ENCODE peak calls at places on chromosomes 12 and 14, in eight cellular contexts. X, B, F, Q, A, U, L and V are unnamed samples. For H3K27me3, the result is how much of the 10 kb centered on the place peaks cover.

GRCh38 chr14:61460853-61461611 is 139.7 kb downstream of the PRKCH start:
- DNase-seq in X (no peak), B (no peak), F (no peak), Q (peak), A (no peak), U (no peak), L (no peak), V (no peak)

GRCh38 chr12:96194901-96195844 is 998 bp downstream of the ELK3 start:
- DNase-seq in X (peak), B (peak), F (peak), Q (peak), A (peak), U (peak), L (peak), V (no peak)

GRCh38 chr14:32038876-32039275 is 38.2 kb upstream of the ARHGAP5 start:
- DNase-seq in X (no peak), B (no peak), F (peak), Q (no peak), A (no peak), U (no peak), L (no peak), V (no peak)

GRCh38 chr12:122840580-122841513 is 5.6 kb downstream of the HIP1R start:
- DNase-seq in X (no peak), B (no peak), F (peak), Q (peak), A (peak), U (no peak), L (no peak), V (no peak)

GRCh38 chr14:94129758-94130414 is 482 bp upstream of the IFI27L2 start:
- DNase-seq in X (no peak), B (no peak), F (peak), Q (peak), A (no peak), U (no peak), L (peak), V (no peak)

GRCh38 chr12:80659512-80660094 is 47.8 kb upstream of the MYF6 start:
- DNase-seq in X (no peak), B (no peak), F (no peak), Q (no peak), A (no peak), U (no peak), L (no peak), V (no peak)

GRCh38 chr14:95361373-95362179 is 41.9 kb upstream of the CLMN start:
- DNase-seq in X (no peak), B (peak), F (no peak), Q (peak), A (peak), U (no peak), L (peak), V (no peak)

GRCh38 chr14:93720076-93720815 is 68.0 kb downstream of the PRIMA1 start:
- DNase-seq in X (no peak), B (no peak), F (no peak), Q (no peak), A (peak), U (no peak), L (no peak), V (no peak)

GRCh38 chr12:55845349-55845748 is 2.6 kb upstream of the MMP19 start:
- DNase-seq in X (no peak), B (no peak), F (no peak), Q (no peak), A (no peak), U (no peak), L (no peak), V (no peak)

GRCh38 chr12:107903377-107904061 is 129.0 kb downstream of the ASCL4 start:
- DNase-seq in X (no peak), B (peak), F (peak), Q (peak), A (peak), U (peak), L (peak), V (no peak)
- H3K4me3 ChIP-seq in X (no peak), B (peak), F (peak), Q (no peak), A (peak), U (peak), L (peak), V (peak)

GRCh38 chr12:102653406-102653805 is 173.0 kb upstream of the IGF1 start:
- DNase-seq in X (no peak), B (no peak), F (no peak), Q (no peak), A (no peak), U (no peak), L (no peak), V (no peak)

GRCh38 chr12:102659200-102659911 is 179.0 kb upstream of the IGF1 start:
- DNase-seq in X (no peak), B (no peak), F (no peak), Q (no peak), A (no peak), U (no peak), L (no peak), V (no peak)
- TF ChIP-seq CTCF in X (no peak), B (no peak), F (no peak), Q (no peak), A (no peak), U (peak), L (no peak), V (peak)

GRCh38 chr12:109618091-109618490 is 44.5 kb downstream of the MVK start:
- DNase-seq in X (no peak), B (no peak), F (no peak), Q (no peak), A (no peak), U (no peak), L (no peak), V (no peak)

GRCh38 chr12:109621864-109622485 is 48.4 kb downstream of the MVK start:
- DNase-seq in X (no peak), B (peak), F (no peak), Q (no peak), A (no peak), U (no peak), L (no peak), V (no peak)

GRCh38 chr12:109621271-109621671 is 47.7 kb downstream of the MVK start:
- DNase-seq in X (no peak), B (no peak), F (no peak), Q (no peak), A (no peak), U (no peak), L (no peak), V (peak)

GRCh38 chr12:109617496-109617895 is 43.9 kb downstream of the MVK start:
- DNase-seq in X (no peak), B (no peak), F (no peak), Q (no peak), A (no peak), U (no peak), L (no peak), V (no peak)

DNA sequence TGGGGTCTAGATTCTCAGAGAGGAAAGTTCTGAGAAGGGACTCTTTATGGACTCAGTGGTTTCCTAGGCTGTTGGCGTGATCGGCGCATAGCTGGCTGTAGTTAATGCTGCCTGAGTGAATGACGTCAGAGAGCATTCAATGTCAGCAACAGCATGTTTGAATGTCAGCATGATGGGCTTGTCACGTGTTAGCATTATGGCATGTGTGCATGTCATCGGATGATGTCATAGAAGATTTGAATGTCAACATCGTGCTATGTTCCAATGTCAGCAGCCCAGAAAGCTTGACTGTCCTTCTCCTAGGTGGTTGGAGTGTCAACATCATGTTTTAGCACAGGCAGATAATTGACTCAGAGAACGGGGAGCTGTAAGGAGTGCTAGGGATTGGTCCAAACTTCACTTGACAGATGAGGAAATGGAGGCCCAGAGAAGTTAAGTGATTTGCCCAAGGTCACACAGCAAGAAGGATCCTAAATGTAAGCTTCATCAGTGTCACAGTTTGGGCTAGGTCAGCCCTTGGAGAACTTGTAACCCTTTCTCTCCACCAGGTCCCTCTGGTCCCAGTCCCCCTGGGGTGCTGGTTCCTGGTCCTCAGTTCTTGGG is 45.5 kb downstream of the MVK start:
- DNase-seq in X (no peak), B (no peak), F (no peak), Q (no peak), A (no peak), U (no peak), L (no peak), V (no peak)
- H3K27me3 ChIP-seq in X (under half), B (under half), F (under half), Q (under half), A (under half), U (under half), L (under half), V (under half)

GRCh38 chr12:3083241-3083921 is 6.2 kb downstream of the TSPAN9 start:
- DNase-seq in X (no peak), B (no peak), F (no peak), Q (no peak), A (no peak), U (no peak), L (no peak), V (no peak)

GRCh38 chr12:3085341-3086125 is 8.4 kb downstream of the TSPAN9 start:
- DNase-seq in X (no peak), B (no peak), F (no peak), Q (no peak), A (peak), U (no peak), L (no peak), V (no peak)

GRCh38 chr12:3081886-3082285 is 4.7 kb downstream of the TSPAN9 start:
- DNase-seq in X (no peak), B (no peak), F (no peak), Q (no peak), A (no peak), U (no peak), L (no peak), V (no peak)

GRCh38 chr12:3084742-3085141 is 7.6 kb downstream of the TSPAN9 start:
- DNase-seq in X (no peak), B (no peak), F (no peak), Q (no peak), A (peak), U (no peak), L (peak), V (no peak)

DNA sequence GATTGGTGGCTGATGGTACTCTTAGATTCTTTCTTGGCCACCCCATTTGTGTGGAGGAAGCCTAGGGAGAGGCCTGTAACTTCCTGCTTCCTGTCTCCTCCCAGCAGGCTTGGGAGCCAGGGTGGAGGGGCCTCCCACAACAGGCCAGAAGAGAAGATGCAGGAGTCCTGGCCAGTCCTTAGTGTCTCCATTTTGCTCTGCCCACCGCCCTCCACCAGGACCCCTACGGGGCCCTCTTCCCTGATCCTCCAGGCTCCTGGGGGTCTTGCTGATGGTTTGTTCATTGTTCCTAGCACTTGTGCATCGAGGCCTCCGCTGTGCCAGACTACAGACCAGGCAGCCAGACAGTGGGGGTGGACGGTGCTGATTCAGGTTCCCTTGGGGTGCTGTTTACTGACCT is 6.8 kb downstream of the TSPAN9 start:
- DNase-seq in X (no peak), B (no peak), F (no peak), Q (no peak), A (peak), U (no peak), L (peak), V (no peak)
- H3K4me3 ChIP-seq in X (no peak), B (no peak), F (no peak), Q (no peak), A (no peak), U (no peak), L (no peak), V (no peak)

GRCh38 chr14:103385994-103386491 is 828 bp downstream of the MARK3 start:
- DNase-seq in X (peak), B (no peak), F (peak), Q (peak), A (peak), U (no peak), L (peak), V (no peak)

GRCh38 chr14:103386632-103387329 is 1.6 kb downstream of the MARK3 start:
- DNase-seq in X (no peak), B (no peak), F (peak), Q (no peak), A (no peak), U (no peak), L (no peak), V (no peak)

GRCh38 chr14:103382375-103382774 is 2.8 kb upstream of the MARK3 start:
- DNase-seq in X (no peak), B (no peak), F (peak), Q (no peak), A (no peak), U (no peak), L (no peak), V (no peak)

GRCh38 chr14:103384450-103385152 is 614 bp upstream of the MARK3 start:
- DNase-seq in X (no peak), B (no peak), F (no peak), Q (no peak), A (no peak), U (no peak), L (no peak), V (no peak)

DNA sequence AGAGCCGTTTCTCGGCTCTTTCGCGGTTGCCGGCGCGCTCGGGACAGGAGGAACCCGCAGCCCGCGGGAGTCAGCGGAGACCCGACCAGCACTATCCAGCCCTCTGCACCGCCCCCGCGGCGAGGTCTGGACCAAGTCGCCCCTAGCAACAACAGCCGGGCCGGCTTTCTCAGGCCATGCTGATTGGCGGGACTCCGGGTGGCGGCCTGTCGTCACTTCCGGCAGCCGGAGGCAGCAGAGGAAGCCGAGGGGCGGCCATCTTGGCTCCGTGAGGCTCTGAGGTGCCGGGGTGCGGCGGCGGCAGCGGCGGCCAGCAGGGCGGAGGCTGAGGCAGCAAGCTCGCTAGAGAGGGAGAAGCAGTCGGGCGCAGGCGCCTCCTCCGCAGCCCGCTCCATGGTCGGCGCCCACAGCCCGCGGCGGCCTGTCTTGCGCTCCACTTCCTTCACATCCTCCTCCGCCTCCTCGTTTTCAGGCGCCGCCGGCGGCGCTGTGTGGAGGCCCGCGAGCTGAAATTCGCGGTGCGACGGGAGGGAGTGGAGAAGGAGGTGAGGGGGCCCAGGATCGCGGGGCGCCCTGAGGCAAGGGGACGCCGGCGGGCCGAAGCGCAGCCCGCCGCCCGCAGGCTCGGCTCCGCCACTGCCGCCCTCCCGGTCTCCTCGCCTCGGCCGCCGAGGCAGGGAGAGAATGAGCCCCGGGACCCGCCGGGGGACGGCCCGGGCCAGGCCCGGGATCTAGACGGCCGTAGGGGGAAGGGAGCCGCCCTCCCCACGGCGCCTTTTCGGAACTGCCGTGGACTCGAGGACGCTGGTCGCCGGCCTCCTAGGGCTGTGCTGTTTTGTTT is at the start of gene MARK3:
- DNase-seq in X (peak), B (peak), F (peak), Q (peak), A (peak), U (peak), L (peak), V (peak)
- TF ChIP-seq CTCF in X (peak), B (no peak), F (peak), Q (peak), A (peak), U (peak), L (no peak), V (peak)

DNA sequence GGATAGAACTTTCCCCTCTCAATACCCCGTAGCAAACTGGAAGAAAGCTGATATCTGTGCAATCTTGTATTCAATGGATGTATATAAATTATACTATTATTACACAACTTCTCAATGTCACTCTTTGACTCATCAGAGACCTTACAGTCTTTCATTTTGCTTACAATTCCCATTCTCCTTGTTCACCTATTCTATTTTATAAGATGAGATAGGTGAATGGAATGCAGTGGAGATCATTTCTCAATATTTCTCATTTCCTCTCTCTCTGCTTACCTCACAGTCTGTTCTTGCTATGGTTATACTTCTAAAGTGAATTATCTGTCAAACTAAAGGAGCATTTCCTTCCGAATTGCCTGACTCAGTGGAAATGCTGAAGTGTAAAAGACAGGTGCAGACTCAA is 14.9 kb downstream of the FOXA1 start:
- DNase-seq in X (no peak), B (no peak), F (no peak), Q (no peak), A (no peak), U (no peak), L (no peak), V (no peak)
- H3K27me3 ChIP-seq in X (under half), B (under half), F (under half), Q (under half), A (under half), U (under half), L (under half), V (under half)

GRCh38 chr12:29662737-29663323 is 120.9 kb downstream of the TMTC1 start:
- DNase-seq in X (no peak), B (no peak), F (no peak), Q (no peak), A (no peak), U (no peak), L (no peak), V (no peak)
- H3K4me3 ChIP-seq in X (no peak), B (no peak), F (no peak), Q (no peak), A (no peak), U (no peak), L (no peak), V (no peak)